ENCODE peak calls at places on chromosomes 5 and 9, in ten cellular contexts. A, R, F, I, X, U, J, L, B and G are unnamed samples.

GRCh38 chr5:2156358-2157059 is 273.8 kb upstream of the IRX4 start:
- DNase-seq in A (peak; percentile 5), R (no peak), F (no peak), I (no peak), X (no peak), U (no peak), J (no peak), L (no peak), B (no peak), G (no peak)

GRCh38 chr5:138752341-138752950 is 779 bp upstream of the CTNNA1 start:
- DNase-seq in A (peak; percentile 37), R (peak; percentile 43), F (peak; percentile 25), I (peak; percentile 39), X (peak; percentile 24), U (no peak), J (no peak), L (peak; percentile 34), B (no peak), G (no peak)

GRCh38 chr5:134177197-134178171 is 734 bp upstream of the SKP1 start:
- DNase-seq in A (peak; percentile 26), R (peak; percentile 84), F (peak; percentile 82), I (peak; percentile 68), X (no peak), U (peak; percentile 28), J (peak; percentile 66), L (peak; percentile 60), B (no peak), G (peak; percentile 78)

GRCh38 chr9:96620832-96621269 is 1.2 kb upstream of the CDC14B start:
- DNase-seq in A (no peak), R (no peak), F (no peak), I (peak; percentile 51), X (no peak), U (no peak), J (no peak), L (no peak), B (no peak), G (no peak)

GRCh38 chr5:163306421-163306820 is 131.0 kb upstream of the CCNG1 start:
- DNase-seq in A (peak; percentile 57), R (peak; percentile 11), F (peak; percentile 42), I (peak; percentile 10), X (no peak), U (no peak), J (no peak), L (peak; percentile 6), B (no peak), G (no peak)

GRCh38 chr5:114360816-114361723 is 800 bp upstream of the KCNN2 start:
- DNase-seq in A (no peak), R (peak; percentile 45), F (no peak), I (no peak), X (peak; percentile 74), U (no peak), J (peak; percentile 35), L (no peak), B (no peak), G (no peak)

GRCh38 chr5:116876240-116876840 is 301.7 kb upstream of the SEMA6A start:
- DNase-seq in A (no peak), R (no peak), F (no peak), I (no peak), X (no peak), U (no peak), J (no peak), L (no peak), B (no peak), G (no peak)

GRCh38 chr9:92378825-92379535 is 25.4 kb downstream of the OGN start:
- DNase-seq in A (no peak), R (peak; percentile 29), F (no peak), I (no peak), X (no peak), U (no peak), J (peak; percentile 57), L (no peak), B (no peak), G (no peak)

GRCh38 chr5:64003966-64004365 is 41.7 kb upstream of the HTR1A start:
- DNase-seq in A (no peak), R (no peak), F (no peak), I (no peak), X (no peak), U (no peak), J (no peak), L (no peak), B (no peak), G (no peak)

GRCh38 chr5:10301266-10301665 is 6.4 kb downstream of the CMBL start:
- DNase-seq in A (no peak), R (no peak), F (no peak), I (no peak), X (no peak), U (no peak), J (no peak), L (no peak), B (no peak), G (no peak)

GRCh38 chr9:115849679-115850412 is 303.7 kb upstream of the PAPPA start:
- DNase-seq in A (no peak), R (peak; percentile 37), F (no peak), I (no peak), X (no peak), U (no peak), J (peak; percentile 8), L (no peak), B (no peak), G (no peak)

GRCh38 chr5:157352756-157353340 is 86.9 kb downstream of the CYFIP2 start:
- DNase-seq in A (no peak), R (no peak), F (no peak), I (no peak), X (no peak), U (no peak), J (no peak), L (no peak), B (no peak), G (no peak)

GRCh38 chr5:157357823-157358222 is 91.9 kb downstream of the CYFIP2 start:
- DNase-seq in A (no peak), R (no peak), F (no peak), I (no peak), X (no peak), U (no peak), J (no peak), L (no peak), B (no peak), G (no peak)

GRCh38 chr5:157356576-157356975 is 90.7 kb downstream of the CYFIP2 start:
- DNase-seq in A (no peak), R (no peak), F (no peak), I (no peak), X (no peak), U (no peak), J (no peak), L (no peak), B (no peak), G (no peak)

GRCh38 chr5:157351386-157352089 is 85.6 kb downstream of the CYFIP2 start:
- DNase-seq in A (no peak), R (no peak), F (peak; percentile 40), I (no peak), X (no peak), U (no peak), J (no peak), L (no peak), B (no peak), G (no peak)

GRCh38 chr5:157354825-157355224 is 88.9 kb downstream of the CYFIP2 start:
- DNase-seq in A (peak; percentile 48), R (no peak), F (no peak), I (no peak), X (no peak), U (no peak), J (no peak), L (no peak), B (no peak), G (no peak)
- TF ChIP-seq CTCF in A (peak; percentile 81), R (peak; percentile 57), F (peak; percentile 50), I (peak; percentile 41), X (no peak), U (no peak), J (peak; percentile 30), L (peak; percentile 75), B (no peak), G (no peak)

GRCh38 chr5:123805300-123805699 is 293.3 kb downstream of the CSNK1G3 start:
- DNase-seq in A (no peak), R (no peak), F (no peak), I (no peak), X (no peak), U (no peak), J (no peak), L (no peak), B (no peak), G (no peak)

GRCh38 chr5:123809594-123810172 is 297.7 kb downstream of the CSNK1G3 start:
- DNase-seq in A (no peak), R (no peak), F (no peak), I (no peak), X (no peak), U (no peak), J (no peak), L (no peak), B (no peak), G (no peak)

GRCh38 chr5:123807177-123807900 is 295.4 kb downstream of the CSNK1G3 start:
- DNase-seq in A (peak; percentile 45), R (no peak), F (no peak), I (no peak), X (no peak), U (no peak), J (no peak), L (no peak), B (no peak), G (no peak)

GRCh38 chr5:123808841-123809240 is 296.9 kb downstream of the CSNK1G3 start:
- DNase-seq in A (no peak), R (no peak), F (no peak), I (no peak), X (no peak), U (no peak), J (no peak), L (no peak), B (no peak), G (no peak)

GRCh38 chr5:123806644-123807043 is 294.7 kb downstream of the CSNK1G3 start:
- DNase-seq in A (no peak), R (no peak), F (no peak), I (no peak), X (no peak), U (no peak), J (no peak), L (no peak), B (no peak), G (no peak)
- H3K4me1 ChIP-seq in A (peaks cover 4% of the 10 kb centered on the region), R (no peaks in the 10 kb centered on the region), F (peaks cover 52% of the 10 kb centered on the region), I (peaks cover 10% of the 10 kb centered on the region), X (no peaks in the 10 kb centered on the region), U (no peaks in the 10 kb centered on the region), J (peaks cover 4% of the 10 kb centered on the region), L (no peaks in the 10 kb centered on the region), B (no peaks in the 10 kb centered on the region), G (peaks cover 14% of the 10 kb centered on the region)

DNA sequence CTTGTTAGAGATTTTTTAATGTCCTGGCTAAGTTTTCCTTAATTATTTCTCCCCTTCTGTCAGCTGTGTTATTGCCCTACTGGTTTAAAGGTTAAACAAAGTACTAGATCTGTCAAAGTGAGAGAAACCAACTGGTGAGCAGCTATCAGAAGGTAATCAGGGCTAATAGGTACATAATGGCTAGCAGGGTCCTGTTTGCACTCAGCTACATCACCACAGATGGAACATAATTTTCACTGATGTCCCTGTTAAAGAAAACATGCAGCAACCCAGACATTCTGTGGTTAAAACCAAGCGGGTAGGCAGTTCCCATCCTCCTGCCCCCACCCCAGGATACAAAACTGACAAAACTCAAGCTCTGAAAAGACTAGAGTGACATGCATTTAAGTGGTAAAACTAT is 473.9 kb downstream of the NR2F1-AS1 start:
- DNase-seq in A (no peak), R (no peak), F (no peak), I (no peak), X (no peak), U (no peak), J (no peak), L (no peak), B (no peak), G (no peak)
- TF ChIP-seq CTCF in A (no peak), R (no peak), F (no peak), I (no peak), X (no peak), U (no peak), J (no peak), L (no peak), B (no peak), G (no peak)

GRCh38 chr5:172278356-172278755 is 5.2 kb downstream of the UBTD2 start:
- DNase-seq in A (no peak), R (no peak), F (no peak), I (no peak), X (no peak), U (no peak), J (no peak), L (no peak), B (no peak), G (no peak)
- H3K4me1 ChIP-seq in A (peaks cover 37% of the 10 kb centered on the region), R (peaks cover 3% of the 10 kb centered on the region), F (peaks cover 11% of the 10 kb centered on the region), I (peaks cover 67% of the 10 kb centered on the region), X (no peaks in the 10 kb centered on the region), U (peaks cover 6% of the 10 kb centered on the region), J (peaks cover 5% of the 10 kb centered on the region), L (peaks cover 29% of the 10 kb centered on the region), B (peaks cover 13% of the 10 kb centered on the region), G (peaks cover 39% of the 10 kb centered on the region)